ENCODE peak calls at places on chromosomes 12 and 14, in seven cellular contexts. Q is spleen, X is stomach, G is transverse colon, E is HCT116, M is gastrocnemius medialis, R is A549. W is an unnamed sample.

GRCh38 chr14:26377150-26377549 is 220.7 kb downstream of the NOVA1 start:
- DNase-seq in G (no peak), Q (no peak), R (no peak), E (no peak), M (no peak), X (no peak), W (no peak)

GRCh38 chr12:89731614-89732013 is 23.0 kb upstream of the ATP2B1 start:
- DNase-seq in E (no peak), R (no peak), M (no peak), X (no peak), Q (no peak), G (no peak), W (no peak)

GRCh38 chr12:89875809-89876208 is 167.2 kb upstream of the ATP2B1 start:
- DNase-seq in R (no peak), M (no peak), G (no peak), E (no peak), X (no peak), Q (no peak), W (no peak)

GRCh38 chr14:41859336-41859735 is 252.7 kb downstream of the LRFN5 start:
- DNase-seq in M (no peak), E (no peak), X (no peak), Q (no peak), G (no peak), R (no peak), W (no peak)

GRCh38 chr14:58100735-58101368 is 51.2 kb downstream of the ARMH4 start:
- DNase-seq in M (no peak), R (no peak), E (no peak), Q (no peak), X (no peak), G (no peak), W (no peak)

GRCh38 chr12:2974560-2974971 is 15.4 kb downstream of the TEAD4 start:
- DNase-seq in E (no peak), X (no peak), Q (no peak), G (no peak), M (no peak), R (no peak), W (no peak)

GRCh38 chr12:25723921-25724491 is 170.9 kb upstream of the LMNTD1 start:
- DNase-seq in M (no peak), G (no peak), X (no peak), E (no peak), Q (no peak), R (no peak), W (no peak)

GRCh38 chr14:60662987-60663386 is 13.7 kb upstream of the SIX1 start:
- DNase-seq in G (no peak), R (no peak), E (no peak), M (no peak), Q (no peak), X (no peak), W (no peak)

GRCh38 chr12:65305346-65305950 is 27.0 kb downstream of the MSRB3 start:
- DNase-seq in Q (no peak), X (no peak), R (no peak), E (no peak), G (no peak), M (no peak), W (no peak)

GRCh38 chr14:38507299-38507698 is 251.4 kb upstream of the CLEC14A start:
- DNase-seq in G (no peak), M (no peak), R (no peak), X (no peak), E (no peak), Q (no peak), W (no peak)

GRCh38 chr12:116910645-116911449 is at the start of gene FBXW8:
- DNase-seq in M (peak; percentile 17), G (peak; percentile 73), E (peak; percentile 48), R (peak; percentile 87), X (peak; percentile 71), Q (peak; percentile 92), W (peak; percentile 68)
- TF ChIP-seq POLR2A in M (peak; percentile 18), G (no peak), E (peak; percentile 56), R (peak; percentile 81), X (no peak), Q (no peak), W (peak; percentile 35)

GRCh38 chr12:6540181-6540877 is 6.0 kb downstream of the GAPDH start:
- DNase-seq in R (peak; percentile 87), X (peak; percentile 78), Q (peak; percentile 92), G (peak; percentile 96), M (peak; percentile 78), E (peak; percentile 67), W (peak; percentile 46)
- H3K27ac ChIP-seq in R (peak overlapping the region; percentile 81), X (peak overlapping the region; percentile 74), Q (peak overlapping the region; percentile 98), G (peak overlapping the region; percentile 89), M (peak overlapping the region; percentile 91), E (peak overlapping the region; percentile 84), W (no peak overlapping the region)

GRCh38 chr14:34863844-34864243 is 11.3 kb downstream of the BAZ1A start:
- DNase-seq in R (no peak), M (no peak), X (no peak), E (no peak), G (no peak), Q (no peak), W (no peak)

GRCh38 chr14:34872822-34873590 is 2.2 kb downstream of the BAZ1A start:
- DNase-seq in X (no peak), R (peak; percentile 46), M (no peak), G (peak; percentile 16), E (no peak), Q (no peak), W (peak; percentile 26)

GRCh38 chr14:34865889-34866574 is 9.1 kb downstream of the BAZ1A start:
- DNase-seq in M (no peak), R (no peak), E (no peak), X (no peak), Q (no peak), G (no peak), W (no peak)

DNA sequence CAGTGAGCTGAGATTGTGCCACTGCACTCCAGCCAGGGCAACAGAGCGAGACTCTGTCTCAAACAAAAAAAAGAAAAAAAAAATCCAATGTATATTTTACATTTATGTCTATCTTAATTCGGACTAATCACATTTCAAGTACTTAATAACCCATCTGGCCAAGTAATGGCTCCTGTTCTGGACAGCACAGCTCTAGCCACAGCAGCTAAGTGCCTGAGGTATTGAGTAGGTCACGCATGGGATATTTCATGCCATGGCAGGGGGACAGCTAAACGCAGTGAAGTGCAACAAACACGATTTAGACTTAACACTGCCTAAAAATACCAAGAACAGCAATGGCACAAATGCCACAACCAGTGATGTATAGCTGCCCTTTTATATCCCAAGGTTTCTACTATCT is 8.0 kb downstream of the BAZ1A start:
- DNase-seq in Q (no peak), R (no peak), M (no peak), G (no peak), E (no peak), X (no peak), W (no peak)
- TF ChIP-seq POLR2A in Q (no peak), R (no peak), M (no peak), G (no peak), E (no peak), X (no peak), W (no peak)

GRCh38 chr12:113142173-113142885 is 6.8 kb upstream of the RASAL1 start:
- DNase-seq in Q (peak; percentile 76), X (peak; percentile 68), G (peak; percentile 77), E (no peak), M (no peak), R (no peak), W (peak; percentile 82)
- H3K27ac ChIP-seq in Q (peak overlapping the region; percentile 71), X (peak overlapping the region; percentile 63), G (peak overlapping the region; percentile 53), E (no peak overlapping the region), M (no peak overlapping the region), R (no peak overlapping the region), W (peak overlapping the region; percentile 42)

W was measured in body of pancreas.